ENCODE peak calls at places on chromosomes 7 and 10, in eight cellular contexts. W is caudate nucleus; N is GM20000; M is HCT116; U is activated CD4-positive, CD25-positive, alpha-beta regulatory T cell; D is left cardiac atrium; P is H9; Q is neural crest cell. T is an unnamed sample.

GRCh38 chr7:106840342-106840741 is 24.7 kb upstream of the PIK3CG start:
- DNase-seq in W (no peak), D (no peak), N (no peak), M (no peak), P (peak; percentile 41), U (no peak), Q (no peak), T (no peak)

GRCh38 chr7:118855290-118855689 is 630.8 kb downstream of the ANKRD7 start:
- DNase-seq in N (no peak), W (no peak), U (no peak), P (no peak), Q (no peak), M (no peak), D (no peak), T (no peak)

GRCh38 chr7:4638781-4639575 is 43.1 kb upstream of the FOXK1 start:
- DNase-seq in W (no peak), N (no peak), P (no peak), M (no peak), D (no peak), Q (no peak), U (no peak), T (no peak)

GRCh38 chr7:29606287-29606721 is 42.7 kb downstream of the PRR15 start:
- DNase-seq in P (no peak), N (no peak), M (no peak), U (no peak), W (no peak), D (no peak), Q (no peak), T (no peak)

GRCh38 chr10:72336259-72337038 is 18.3 kb downstream of the DNAJB12 start:
- DNase-seq in N (no peak), P (no peak), Q (no peak), M (no peak), W (peak; percentile 34), D (no peak), U (no peak), T (no peak)

GRCh38 chr7:131109757-131110293 is 217.9 kb upstream of the MKLN1 start:
- DNase-seq in U (peak; percentile 53), W (peak; percentile 57), M (no peak), P (peak; percentile 87), N (peak; percentile 76), Q (peak; percentile 52), D (peak; percentile 89), T (peak; percentile 85)

GRCh38 chr7:4904346-4904745 is 20.8 kb upstream of the RADIL start:
- DNase-seq in M (no peak), D (no peak), U (no peak), P (no peak), W (no peak), Q (no peak), N (no peak), T (no peak)

GRCh38 chr10:34768261-34768971 is 46.7 kb downstream of the PARD3 start:
- DNase-seq in N (no peak), U (no peak), Q (no peak), M (no peak), W (peak; percentile 29), P (no peak), D (peak; percentile 83), T (no peak)

GRCh38 chr10:6729071-6729773 is 149.1 kb upstream of the PRKCQ start:
- DNase-seq in N (no peak), D (no peak), Q (no peak), M (no peak), P (no peak), W (no peak), U (no peak), T (no peak)

GRCh38 chr7:75920431-75921161 is 5.6 kb downstream of the POR start:
- DNase-seq in P (no peak), U (peak; percentile 12), N (no peak), M (no peak), D (peak; percentile 30), W (no peak), Q (no peak), T (no peak)

GRCh38 chr10:98673156-98673765 is 226.5 kb upstream of the HPS1 start:
- DNase-seq in M (no peak), D (no peak), W (peak; percentile 10), N (no peak), Q (no peak), P (no peak), U (no peak), T (no peak)

GRCh38 chr10:123999261-123999660 is 94.1 kb downstream of the CHST15 start:
- DNase-seq in D (no peak), W (no peak), U (no peak), P (no peak), N (no peak), M (no peak), Q (no peak), T (peak; percentile 17)